ENCODE peak calls at places on chromosome 15, in six cellular contexts. F, W, R, C, I and D are unnamed samples.

GRCh38 chr15:66006986-66007385 is 137.7 kb downstream of the RAB11A start:
- DNase-seq in F (peak; percentile 4), W (no peak), R (no peak), C (no peak), I (no peak), D (no peak)

GRCh38 chr15:61640751-61641150 is 411.6 kb upstream of the RORA start:
- DNase-seq in F (no peak), W (no peak), R (no peak), C (no peak), I (no peak), D (no peak)

GRCh38 chr15:83380682-83381081 is 66.5 kb upstream of the SH3GL3 start:
- DNase-seq in F (peak; percentile 43), W (no peak), R (no peak), C (no peak), I (peak; percentile 8), D (peak; percentile 25)

GRCh38 chr15:96276438-96277210 is 53.9 kb upstream of the NR2F2 start:
- DNase-seq in F (peak; percentile 74), W (peak; percentile 78), R (no peak), C (no peak), I (no peak), D (no peak)

GRCh38 chr15:96053039-96054021 is 277.2 kb upstream of the NR2F2 start:
- DNase-seq in F (no peak), W (no peak), R (no peak), C (peak; percentile 20), I (no peak), D (no peak)

GRCh38 chr15:66483131-66483566 is 14.4 kb downstream of the SNAPC5 start:
- DNase-seq in F (peak; percentile 30), W (no peak), R (no peak), C (no peak), I (no peak), D (no peak)

GRCh38 chr15:57090460-57090859 is 172.0 kb downstream of the TCF12 start:
- DNase-seq in F (no peak), W (no peak), R (no peak), C (no peak), I (no peak), D (no peak)

GRCh38 chr15:63598467-63599400 is 1.5 kb downstream of the FBXL22 start:
- DNase-seq in F (no peak), W (no peak), R (no peak), C (no peak), I (peak; percentile 7), D (no peak)

GRCh38 chr15:35061171-35062163 is 23.6 kb downstream of the NANOGP8 start:
- DNase-seq in F (no peak), W (no peak), R (no peak), C (peak; percentile 55), I (no peak), D (no peak)

GRCh38 chr15:88920186-88920891 is 7.2 kb upstream of the MFGE8 start:
- DNase-seq in F (peak; percentile 64), W (no peak), R (no peak), C (no peak), I (no peak), D (no peak)

GRCh38 chr15:94526071-94526689 is 294.8 kb downstream of the MCTP2 start:
- DNase-seq in F (no peak), W (no peak), R (no peak), C (no peak), I (no peak), D (no peak)

GRCh38 chr15:51024735-51025453 is 69.8 kb downstream of the TNFAIP8L3 start:
- DNase-seq in F (no peak), W (no peak), R (no peak), C (peak; percentile 42), I (no peak), D (no peak)

GRCh38 chr15:67080900-67081431 is 15.6 kb downstream of the SMAD3 start:
- DNase-seq in F (peak; percentile 81), W (no peak), R (peak; percentile 48), C (no peak), I (no peak), D (no peak)

GRCh38 chr15:71424765-71425164 is 309.5 kb downstream of the THSD4 start:
- DNase-seq in F (no peak), W (no peak), R (no peak), C (no peak), I (no peak), D (no peak)

GRCh38 chr15:101307048-101307896 is 12.2 kb upstream of the SNRPA1 start:
- DNase-seq in F (no peak), W (no peak), R (no peak), C (no peak), I (no peak), D (no peak)

GRCh38 chr15:74780983-74781672 is 752 bp upstream of the CSK start:
- DNase-seq in F (peak; percentile 27), W (no peak), R (no peak), C (no peak), I (no peak), D (peak; percentile 39)

GRCh38 chr15:96756656-96757055 is 426.2 kb downstream of the NR2F2 start:
- DNase-seq in F (no peak), W (no peak), R (no peak), C (no peak), I (no peak), D (no peak)

GRCh38 chr15:95032181-95032580 is 800.8 kb downstream of the MCTP2 start:
- DNase-seq in F (peak; percentile 9), W (no peak), R (no peak), C (no peak), I (no peak), D (no peak)

GRCh38 chr15:68677996-68678395 is 99.2 kb downstream of the CORO2B start:
- DNase-seq in F (no peak), W (no peak), R (no peak), C (no peak), I (no peak), D (no peak)

GRCh38 chr15:40902605-40903561 is 8.6 kb downstream of the VPS18 start:
- DNase-seq in F (no peak), W (no peak), R (no peak), C (peak; percentile 79), I (no peak), D (no peak)

GRCh38 chr15:80055933-80056332 is 3.5 kb upstream of the ZFAND6 start:
- DNase-seq in F (no peak), W (no peak), R (no peak), C (no peak), I (no peak), D (no peak)

GRCh38 chr15:81575436-81576123 is 201.6 kb upstream of the TMC3 start:
- DNase-seq in F (no peak), W (no peak), R (no peak), C (no peak), I (peak; percentile 29), D (no peak)

GRCh38 chr15:60649845-60650548 is 171.1 kb upstream of the ICE2 start:
- DNase-seq in F (no peak), W (no peak), R (peak; percentile 21), C (no peak), I (no peak), D (peak; percentile 20)

GRCh38 chr15:49883121-49883520 is 235.9 kb downstream of the ATP8B4 start:
- DNase-seq in F (no peak), W (no peak), R (no peak), C (no peak), I (no peak), D (no peak)

GRCh38 chr15:35963316-35963715 is 417.4 kb upstream of the DPH6 start:
- DNase-seq in F (no peak), W (no peak), R (no peak), C (no peak), I (no peak), D (no peak)

GRCh38 chr15:57537072-57537471 is 54.6 kb upstream of the MYZAP start:
- DNase-seq in F (peak; percentile 65), W (peak; percentile 75), R (no peak), C (no peak), I (no peak), D (no peak)